ENCODE peak calls at places on chromosomes 16 and 17, in four cellular contexts. K, I, L and C are unnamed samples.

GRCh38 chr17:2545393-2545792 is 33.7 kb upstream of the METTL16 start:
- DNase-seq in K (no peak), I (no peak), L (peak; percentile 88), C (no peak)

GRCh38 chr16:65032397-65032796 is 89.5 kb downstream of the CDH11 start:
- DNase-seq in K (no peak), I (peak; percentile 63), L (no peak), C (no peak)

GRCh38 chr17:1939979-1940809 is 84.9 kb downstream of the RTN4RL1 start:
- DNase-seq in K (no peak), I (peak; percentile 26), L (no peak), C (no peak)

GRCh38 chr16:71537643-71538042 is 11.4 kb downstream of the CHST4 start:
- DNase-seq in K (no peak), I (peak; percentile 24), L (no peak), C (no peak)

GRCh38 chr16:83705856-83706255 is 101.9 kb upstream of the HSBP1 start:
- DNase-seq in K (no peak), I (no peak), L (no peak), C (no peak)

GRCh38 chr17:31072186-31072585 is 22.6 kb upstream of the NF1 start:
- DNase-seq in K (no peak), I (no peak), L (no peak), C (no peak)

GRCh38 chr17:7548585-7549400 is at the start of gene TNFSF12:
- DNase-seq in K (peak; percentile 85), I (peak; percentile 25), L (peak; percentile 78), C (peak; percentile 63)

GRCh38 chr17:15408803-15409202 is 58.6 kb downstream of the CDRT4 start:
- DNase-seq in K (no peak), I (no peak), L (no peak), C (no peak)

GRCh38 chr16:50866806-50867205 is 124.9 kb downstream of the CYLD start:
- DNase-seq in K (no peak), I (no peak), L (no peak), C (no peak)

GRCh38 chr16:8958344-8958808 is 5.3 kb downstream of the USP7 start:
- DNase-seq in K (peak; percentile 76), I (peak; percentile 40), L (no peak), C (peak; percentile 17)

GRCh38 chr16:83995756-83996155 is 27.7 kb downstream of the NECAB2 start:
- DNase-seq in K (no peak), I (peak; percentile 8), L (peak; percentile 33), C (no peak)

GRCh38 chr16:3143189-3143588 is 8.4 kb downstream of the ZNF213 start:
- DNase-seq in K (no peak), I (no peak), L (no peak), C (no peak)

DNA sequence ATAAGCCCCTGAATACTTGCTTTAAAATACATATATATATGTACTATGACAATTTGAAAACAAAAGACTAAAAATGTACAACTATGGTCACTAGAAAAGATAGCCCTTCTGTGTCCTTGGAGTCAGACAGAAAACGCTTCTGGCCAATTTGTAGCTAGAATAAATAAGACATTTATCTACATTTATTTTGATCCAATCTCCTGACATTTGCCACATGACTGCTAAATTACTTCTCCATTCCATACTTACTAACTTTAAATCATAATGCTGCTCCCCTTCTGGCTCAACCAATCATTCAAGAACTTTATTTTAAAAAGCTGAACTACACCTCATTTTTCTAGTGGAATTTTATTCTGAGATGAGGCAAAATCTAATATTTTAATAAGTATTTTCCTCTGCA is 65.8 kb downstream of the CYTH1 start:
- DNase-seq in K (no peak), I (no peak), L (no peak), C (no peak)
- H3K4me3 ChIP-seq in K (no peak overlapping the region), I (peak overlapping the region; percentile 55), L (no peak overlapping the region), C (no peak overlapping the region)

DNA sequence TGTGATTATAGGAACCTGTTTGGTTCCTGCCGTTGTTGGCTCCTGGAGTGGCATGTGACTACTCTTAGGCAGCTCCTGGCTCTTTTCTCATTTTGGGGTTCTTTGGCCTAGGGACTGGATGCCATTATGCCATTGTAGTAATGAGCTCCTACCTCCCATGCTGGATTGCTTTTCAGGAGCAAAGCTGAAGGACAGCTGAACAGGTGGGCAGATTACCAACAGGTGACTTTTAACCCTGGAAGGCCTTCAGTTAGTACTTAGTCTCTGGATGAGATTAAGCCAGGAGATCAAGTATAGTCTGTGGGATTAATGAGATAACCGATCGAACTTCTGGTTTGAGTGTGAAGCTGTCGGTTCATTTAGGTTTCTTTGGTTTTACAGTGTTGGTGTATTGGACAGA is 25.2 kb downstream of the WIPF2 start:
- DNase-seq in K (no peak), I (no peak), L (no peak), C (no peak)
- H3K4me1 ChIP-seq in K (peaks cover 18% of the 10 kb centered on the region), I (peaks cover 9% of the 10 kb centered on the region), L (peaks cover 5% of the 10 kb centered on the region), C (no peaks in the 10 kb centered on the region)

GRCh38 chr17:59623151-59623550 is 3.5 kb downstream of the CLTC start:
- DNase-seq in K (no peak), I (no peak), L (no peak), C (no peak)

GRCh38 chr17:59626756-59627155 is 7.1 kb downstream of the CLTC start:
- DNase-seq in K (no peak), I (no peak), L (no peak), C (no peak)

GRCh38 chr17:59631221-59631720 is 11.6 kb downstream of the CLTC start:
- DNase-seq in K (no peak), I (no peak), L (no peak), C (no peak)

GRCh38 chr17:59627770-59628171 is 8.1 kb downstream of the CLTC start:
- DNase-seq in K (no peak), I (no peak), L (no peak), C (no peak)

DNA sequence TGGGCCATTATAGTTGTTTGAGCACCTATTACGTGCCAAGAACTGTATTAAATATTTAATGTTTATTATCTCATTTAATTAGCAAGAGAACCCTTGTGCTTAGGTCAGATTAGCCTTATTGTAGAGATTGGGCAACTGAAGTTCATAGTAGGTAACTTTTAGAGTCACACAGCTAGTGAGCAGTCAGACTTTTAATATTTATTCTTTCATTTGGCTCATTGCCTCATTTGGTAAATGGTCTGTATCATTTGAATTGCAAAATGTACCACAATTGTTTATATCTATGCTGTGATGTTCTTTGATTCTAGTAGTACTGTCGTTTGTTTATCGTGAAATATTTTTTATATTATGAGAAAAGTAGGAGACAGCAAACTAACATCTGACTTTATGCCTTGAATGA is 7.6 kb downstream of the CLTC start:
- DNase-seq in K (no peak), I (peak; percentile 85), L (no peak), C (no peak)
- H3K4me3 ChIP-seq in K (no peak overlapping the region), I (no peak overlapping the region), L (no peak overlapping the region), C (no peak overlapping the region)

GRCh38 chr17:72516772-72517399 is 396.1 kb downstream of the SOX9 start:
- DNase-seq in K (no peak), I (no peak), L (no peak), C (no peak)
- H3K4me1 ChIP-seq in K (no peaks in the 10 kb centered on the region), I (peaks cover 4% of the 10 kb centered on the region), L (no peaks in the 10 kb centered on the region), C (no peaks in the 10 kb centered on the region)

DNA sequence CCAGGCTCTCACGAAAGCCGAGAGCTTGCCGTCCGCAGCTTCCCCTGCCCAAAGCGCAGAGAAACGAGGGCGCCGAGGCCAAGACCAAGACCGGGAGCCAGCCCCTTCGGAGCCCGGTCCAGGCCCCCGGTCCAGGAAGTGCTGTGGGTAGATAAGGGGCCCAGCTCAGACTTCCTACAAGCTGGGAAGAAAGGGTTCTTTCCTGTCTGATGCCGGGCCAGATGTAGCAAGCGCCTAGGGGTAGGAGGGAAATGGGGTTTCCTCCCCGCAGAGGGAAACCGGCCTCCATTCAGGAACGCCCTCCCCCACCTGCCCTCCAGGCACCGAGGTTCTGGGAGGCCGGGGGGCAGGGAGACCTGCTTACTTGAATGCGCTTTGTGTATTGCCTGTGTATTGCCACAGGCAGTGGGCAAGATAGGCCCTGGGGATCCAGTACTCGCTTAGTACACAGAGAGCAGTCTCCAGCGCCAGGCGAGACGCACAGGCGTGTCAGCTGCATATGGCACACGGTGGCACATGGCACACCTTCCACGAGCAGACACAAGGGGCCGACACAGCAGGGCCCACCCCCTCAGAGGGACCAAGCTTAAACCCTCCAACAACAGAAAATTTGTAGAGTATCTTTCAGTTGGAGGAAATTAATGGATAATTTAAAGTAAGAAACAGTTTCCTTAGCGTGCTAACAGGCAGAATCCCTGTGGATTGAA is 1.0 kb upstream of the CYB561 start:
- DNase-seq in K (no peak), I (no peak), L (peak; percentile 41), C (peak; percentile 63)
- H3K4me3 ChIP-seq in K (peak overlapping the region; percentile 41), I (no peak overlapping the region), L (peak overlapping the region; percentile 66), C (peak overlapping the region; percentile 59)

DNA sequence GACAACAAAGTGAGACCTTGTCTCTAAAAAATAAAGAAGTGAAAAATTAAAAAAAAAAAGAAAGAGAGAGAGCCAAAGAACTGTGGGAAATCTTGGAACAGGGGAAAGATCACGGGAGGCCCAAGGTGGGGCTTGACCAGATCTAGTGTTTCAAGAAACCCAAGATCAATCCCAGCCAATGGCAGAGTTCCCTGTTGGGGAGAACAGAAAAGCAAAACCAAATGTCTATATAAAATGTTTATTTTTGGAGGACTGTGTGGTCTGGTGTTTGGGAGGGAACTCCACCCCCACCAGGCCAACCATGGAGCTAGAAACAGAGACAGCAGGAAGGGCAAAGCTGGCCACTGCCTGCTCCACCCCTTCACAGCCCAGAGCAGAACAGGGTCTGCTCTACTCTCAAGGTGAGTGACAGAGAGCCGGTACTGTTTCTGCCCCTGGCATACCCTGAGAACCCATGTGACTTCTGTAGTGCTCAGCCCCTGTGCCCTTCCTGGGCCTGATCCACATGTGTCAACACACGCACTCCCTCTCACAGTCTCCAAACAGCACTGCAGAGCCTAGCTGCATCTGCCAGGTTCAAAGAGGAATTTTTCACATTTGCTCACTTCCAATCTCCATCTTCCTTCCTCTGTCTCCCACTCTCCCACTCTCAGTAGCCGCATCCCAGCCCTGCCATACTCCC is 3.7 kb downstream of the TMEM101 start:
- DNase-seq in K (no peak), I (peak; percentile 96), L (no peak), C (no peak)
- H3K4me1 ChIP-seq in K (peaks cover 38% of the 10 kb centered on the region), I (peaks cover 17% of the 10 kb centered on the region), L (peaks cover 26% of the 10 kb centered on the region), C (peaks cover 30% of the 10 kb centered on the region)

GRCh38 chr16:49504023-49504364 is 130.4 kb downstream of the C16orf78 start:
- DNase-seq in K (no peak), I (no peak), L (no peak), C (no peak)
- H3K4me3 ChIP-seq in K (no peak overlapping the region), I (no peak overlapping the region), L (no peak overlapping the region), C (no peak overlapping the region)